ENCODE peak calls at places on chromosomes 7 and 10, in seven cellular contexts. One of them, this sample, is unnamed.
A peak's percentile ranks its signal among the peaks of the same experiment; 100 is the strongest.

GRCh38 chr10:33252794-33253203 is 81.7 kb downstream of the NRP1 start:
- DNase-seq in HCT116: no peak
- DNase-seq in PC-3: peak; percentile 100
- DNase-seq in neural progenitor cell: no peak
- DNase-seq in MM.1S: no peak
- DNase-seq in GM23338: no peak
- DNase-seq in SK-N-SH: no peak
- DNase-seq in this sample: no peak

GRCh38 chr7:79982151-79982770 is 152.4 kb upstream of the GNAI1 start:
- DNase-seq in neural progenitor cell: no peak
- DNase-seq in MM.1S: no peak
- DNase-seq in PC-3: peak; percentile 65
- DNase-seq in HCT116: no peak
- DNase-seq in SK-N-SH: peak; percentile 78
- DNase-seq in GM23338: no peak
- DNase-seq in this sample: no peak

GRCh38 chr7:2510909-2511768 is 8.4 kb upstream of the LFNG start:
- DNase-seq in SK-N-SH: no peak
- DNase-seq in PC-3: peak; percentile 46
- DNase-seq in GM23338: no peak
- DNase-seq in neural progenitor cell: peak; percentile 47
- DNase-seq in MM.1S: no peak
- DNase-seq in HCT116: no peak
- DNase-seq in this sample: no peak

GRCh38 chr10:133377818-133378250 is 1.2 kb upstream of the PAOX start:
- DNase-seq in SK-N-SH: no peak
- DNase-seq in GM23338: no peak
- DNase-seq in HCT116: no peak
- DNase-seq in neural progenitor cell: no peak
- DNase-seq in PC-3: no peak
- DNase-seq in MM.1S: no peak
- DNase-seq in this sample: no peak

GRCh38 chr10:93032809-93033137 is 27.8 kb upstream of the CYP26C1 start:
- DNase-seq in MM.1S: no peak
- DNase-seq in SK-N-SH: no peak
- DNase-seq in neural progenitor cell: no peak
- DNase-seq in GM23338: no peak
- DNase-seq in HCT116: no peak
- DNase-seq in PC-3: no peak
- DNase-seq in this sample: no peak

GRCh38 chr7:45031829-45032228 is 31.8 kb downstream of the CCM2 start:
- DNase-seq in PC-3: no peak
- DNase-seq in HCT116: no peak
- DNase-seq in neural progenitor cell: peak; percentile 26
- DNase-seq in SK-N-SH: no peak
- DNase-seq in MM.1S: no peak
- DNase-seq in GM23338: no peak
- DNase-seq in this sample: no peak

GRCh38 chr10:62980697-62981495 is 152.2 kb upstream of the NRBF2 start:
- DNase-seq in MM.1S: no peak
- DNase-seq in PC-3: peak; percentile 99
- DNase-seq in GM23338: no peak
- DNase-seq in neural progenitor cell: peak; percentile 13
- DNase-seq in HCT116: no peak
- DNase-seq in SK-N-SH: no peak
- DNase-seq in this sample: no peak

GRCh38 chr7:99036531-99037175 is 107.3 kb downstream of the SMURF1 start:
- DNase-seq in SK-N-SH: peak; percentile 68
- DNase-seq in GM23338: peak; percentile 86
- DNase-seq in PC-3: peak; percentile 19
- DNase-seq in MM.1S: no peak
- DNase-seq in HCT116: no peak
- DNase-seq in neural progenitor cell: peak; percentile 73
- DNase-seq in this sample: peak; percentile 34

GRCh38 chr7:79806161-79806734 is 328.4 kb upstream of the GNAI1 start:
- DNase-seq in PC-3: peak; percentile 55
- DNase-seq in neural progenitor cell: peak; percentile 6
- DNase-seq in MM.1S: no peak
- DNase-seq in GM23338: peak; percentile 26
- DNase-seq in SK-N-SH: no peak
- DNase-seq in HCT116: peak; percentile 19
- DNase-seq in this sample: peak; percentile 6

GRCh38 chr10:62112325-62112724 is 156.3 kb downstream of the RTKN2 start:
- DNase-seq in SK-N-SH: no peak
- DNase-seq in HCT116: no peak
- DNase-seq in PC-3: peak; percentile 100
- DNase-seq in neural progenitor cell: no peak
- DNase-seq in MM.1S: no peak
- DNase-seq in GM23338: no peak
- DNase-seq in this sample: no peak

GRCh38 chr10:132878730-132879407 is 63.5 kb downstream of the CFAP46 start:
- DNase-seq in neural progenitor cell: no peak
- DNase-seq in SK-N-SH: no peak
- DNase-seq in HCT116: no peak
- DNase-seq in GM23338: peak; percentile 62
- DNase-seq in PC-3: no peak
- DNase-seq in MM.1S: no peak
- DNase-seq in this sample: no peak

GRCh38 chr10:43372751-43373445 is 1.5 kb downstream of the FXYD4 start:
- DNase-seq in MM.1S: no peak
- DNase-seq in neural progenitor cell: peak; percentile 78
- DNase-seq in HCT116: no peak
- DNase-seq in SK-N-SH: peak; percentile 21
- DNase-seq in PC-3: no peak
- DNase-seq in GM23338: no peak
- DNase-seq in this sample: no peak

GRCh38 chr7:7830122-7830878 is 111.9 kb upstream of the RPA3 start:
- DNase-seq in PC-3: no peak
- DNase-seq in neural progenitor cell: no peak
- DNase-seq in HCT116: no peak
- DNase-seq in MM.1S: no peak
- DNase-seq in GM23338: no peak
- DNase-seq in SK-N-SH: no peak
- DNase-seq in this sample: peak; percentile 23

GRCh38 chr10:71014021-71014782 is 125.8 kb upstream of the PCBD1 start:
- DNase-seq in HCT116: no peak
- DNase-seq in PC-3: no peak
- DNase-seq in GM23338: no peak
- DNase-seq in neural progenitor cell: no peak
- DNase-seq in SK-N-SH: peak; percentile 53
- DNase-seq in MM.1S: no peak
- DNase-seq in this sample: no peak

GRCh38 chr10:69483988-69484387 is 32.7 kb downstream of the TSPAN15 start:
- DNase-seq in GM23338: no peak
- DNase-seq in HCT116: no peak
- DNase-seq in PC-3: no peak
- DNase-seq in SK-N-SH: no peak
- DNase-seq in neural progenitor cell: no peak
- DNase-seq in MM.1S: no peak
- DNase-seq in this sample: no peak

GRCh38 chr10:91123246-91123645 is 97.2 kb upstream of the PCGF5 start:
- DNase-seq in HCT116: no peak
- DNase-seq in GM23338: no peak
- DNase-seq in MM.1S: no peak
- DNase-seq in SK-N-SH: no peak
- DNase-seq in neural progenitor cell: peak; percentile 56
- DNase-seq in PC-3: no peak
- DNase-seq in this sample: no peak

GRCh38 chr10:33139191-33139646 is 181.2 kb upstream of the ITGB1 start:
- DNase-seq in PC-3: no peak
- DNase-seq in SK-N-SH: no peak
- DNase-seq in HCT116: no peak
- DNase-seq in neural progenitor cell: no peak
- DNase-seq in MM.1S: no peak
- DNase-seq in GM23338: no peak
- DNase-seq in this sample: no peak

GRCh38 chr10:89090760-89091455 is 100.3 kb downstream of the FAS start:
- DNase-seq in HCT116: no peak
- DNase-seq in GM23338: no peak
- DNase-seq in neural progenitor cell: no peak
- DNase-seq in SK-N-SH: no peak
- DNase-seq in MM.1S: no peak
- DNase-seq in PC-3: no peak
- DNase-seq in this sample: no peak

GRCh38 chr10:89091501-89091900 is 100.9 kb downstream of the FAS start:
- DNase-seq in HCT116: no peak
- DNase-seq in neural progenitor cell: no peak
- DNase-seq in GM23338: no peak
- DNase-seq in PC-3: no peak
- DNase-seq in SK-N-SH: no peak
- DNase-seq in MM.1S: no peak
- DNase-seq in this sample: no peak

GRCh38 chr10:89092981-89093380 is 102.4 kb downstream of the FAS start:
- DNase-seq in HCT116: no peak
- DNase-seq in MM.1S: no peak
- DNase-seq in GM23338: no peak
- DNase-seq in SK-N-SH: no peak
- DNase-seq in PC-3: no peak
- DNase-seq in neural progenitor cell: no peak
- DNase-seq in this sample: no peak

GRCh38 chr10:89095701-89096391 is 105.2 kb downstream of the FAS start:
- DNase-seq in SK-N-SH: no peak
- DNase-seq in GM23338: no peak
- DNase-seq in neural progenitor cell: no peak
- DNase-seq in MM.1S: no peak
- DNase-seq in PC-3: peak; percentile 19
- DNase-seq in HCT116: no peak
- DNase-seq in this sample: no peak

DNA sequence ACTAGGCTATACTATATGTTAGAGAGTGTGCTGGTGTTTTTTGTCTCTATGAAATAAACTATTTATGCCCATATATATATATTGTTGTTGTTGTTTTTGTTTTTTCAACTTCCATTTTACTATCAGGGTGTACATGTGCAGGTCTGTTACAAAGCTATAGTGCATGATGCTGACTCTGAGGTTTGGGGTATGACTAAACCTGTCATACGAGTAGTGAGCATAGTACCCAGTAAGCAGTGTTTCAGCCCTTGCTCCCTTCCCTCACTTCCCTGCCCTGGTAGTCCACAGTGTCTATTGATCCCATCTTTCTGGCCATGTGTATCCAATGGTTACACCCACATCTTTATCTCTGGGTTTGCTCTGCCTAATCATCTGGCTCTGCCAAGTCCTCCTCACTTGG is 101.8 kb downstream of the FAS start:
- DNase-seq in MM.1S: no peak
- DNase-seq in SK-N-SH: no peak
- DNase-seq in PC-3: no peak
- DNase-seq in HCT116: no peak
- DNase-seq in GM23338: no peak
- DNase-seq in neural progenitor cell: no peak
- DNase-seq in this sample: no peak
- TF ChIP-seq CTCF in MM.1S: no peak
- TF ChIP-seq CTCF in SK-N-SH: no peak
- TF ChIP-seq CTCF in PC-3: no peak
- TF ChIP-seq CTCF in HCT116: no peak
- TF ChIP-seq CTCF in GM23338: no peak
- TF ChIP-seq CTCF in neural progenitor cell: no peak
- TF ChIP-seq CTCF in this sample: no peak

GRCh38 chr7:101308245-101309085 is 13.1 kb downstream of the IFT22 start:
- DNase-seq in GM23338: peak; percentile 95
- DNase-seq in HCT116: no peak
- DNase-seq in SK-N-SH: peak; percentile 80
- DNase-seq in PC-3: peak; percentile 85
- DNase-seq in MM.1S: peak; percentile 39
- DNase-seq in neural progenitor cell: peak; percentile 74
- DNase-seq in this sample: peak; percentile 89
- TF ChIP-seq EZH2phosphoT487 in GM23338: no peak
- TF ChIP-seq EZH2phosphoT487 in HCT116: no peak
- TF ChIP-seq EZH2phosphoT487 in SK-N-SH: no peak
- TF ChIP-seq EZH2phosphoT487 in PC-3: no peak
- TF ChIP-seq EZH2phosphoT487 in MM.1S: no peak
- TF ChIP-seq EZH2phosphoT487 in neural progenitor cell: no peak
- TF ChIP-seq EZH2phosphoT487 in this sample: no peak

DNA sequence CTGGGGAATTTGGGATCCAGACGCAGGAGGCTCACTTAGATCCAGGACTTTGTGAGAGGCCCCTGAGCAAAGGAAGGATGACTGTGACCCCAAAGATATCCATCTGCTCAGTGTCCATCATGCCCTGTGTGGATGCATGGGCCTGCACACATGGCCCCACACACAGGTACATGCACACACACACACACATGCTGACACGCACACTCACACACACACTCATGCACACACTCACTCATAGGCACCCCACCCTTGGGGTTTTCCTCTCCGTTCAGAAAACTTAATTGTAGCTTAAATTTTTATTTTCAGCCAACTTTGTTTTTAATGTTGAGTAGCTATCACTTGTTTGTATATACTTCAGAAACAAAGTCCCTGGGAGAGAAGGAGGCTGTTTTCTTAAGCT is 93.6 kb upstream of the PPIF start:
- DNase-seq in PC-3: no peak
- DNase-seq in neural progenitor cell: no peak
- DNase-seq in SK-N-SH: peak; percentile 56
- DNase-seq in MM.1S: no peak
- DNase-seq in HCT116: no peak
- DNase-seq in GM23338: no peak
- DNase-seq in this sample: no peak
- H3K79me2 ChIP-seq in PC-3: no peaks in the 10 kb centered on the region
- H3K79me2 ChIP-seq in neural progenitor cell: peaks cover 15% of the 10 kb centered on the region
- H3K79me2 ChIP-seq in SK-N-SH: peaks cover 93% of the 10 kb centered on the region
- H3K79me2 ChIP-seq in MM.1S: peaks cover 92% of the 10 kb centered on the region
- H3K79me2 ChIP-seq in HCT116: no peaks in the 10 kb centered on the region
- H3K79me2 ChIP-seq in GM23338: no peaks in the 10 kb centered on the region
- H3K79me2 ChIP-seq in this sample: peaks cover 71% of the 10 kb centered on the region

DNA sequence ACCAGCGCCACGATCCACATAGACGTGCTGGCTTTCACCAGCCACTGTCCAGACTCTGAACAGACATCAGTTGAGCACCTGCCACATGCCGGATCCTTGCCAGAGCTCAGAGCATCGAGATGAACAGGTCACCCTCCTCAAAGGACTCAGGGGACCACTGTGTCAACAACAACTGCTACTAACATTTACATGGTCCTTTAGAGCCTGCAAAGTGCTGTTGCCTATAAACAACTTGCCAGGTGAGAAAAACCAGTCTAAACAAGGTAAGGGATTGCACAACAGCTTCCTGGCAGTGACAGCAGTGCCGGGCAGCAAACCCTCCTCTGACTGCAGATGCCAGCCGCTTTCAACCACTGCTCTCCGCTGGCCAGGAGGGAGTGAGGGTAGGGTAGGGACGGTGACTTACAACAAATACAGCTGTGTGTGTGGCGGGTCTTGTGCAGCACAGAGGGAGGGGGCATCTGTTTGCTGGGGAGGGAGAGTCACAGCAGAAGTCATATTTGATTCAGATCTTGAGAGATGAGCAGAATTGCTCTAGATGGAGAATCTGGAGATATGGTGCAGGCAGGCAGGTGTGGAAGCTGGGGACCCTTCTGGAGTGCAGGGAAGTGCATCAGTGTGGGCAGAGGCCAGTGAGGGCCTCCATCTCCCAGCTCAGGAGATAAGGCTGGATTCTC is 32.8 kb upstream of the RHEB start:
- DNase-seq in SK-N-SH: no peak
- DNase-seq in GM23338: no peak
- DNase-seq in MM.1S: no peak
- DNase-seq in PC-3: peak; percentile 87
- DNase-seq in HCT116: no peak
- DNase-seq in neural progenitor cell: no peak
- DNase-seq in this sample: peak; percentile 28
- TF ChIP-seq CTCF in SK-N-SH: no peak
- TF ChIP-seq CTCF in GM23338: no peak
- TF ChIP-seq CTCF in MM.1S: no peak
- TF ChIP-seq CTCF in PC-3: no peak
- TF ChIP-seq CTCF in HCT116: no peak
- TF ChIP-seq CTCF in neural progenitor cell: no peak
- TF ChIP-seq CTCF in this sample: no peak

This sample was measured in hepatocyte.